ENCODE peak calls at places on chromosomes 6 and 20, in nine cellular contexts. M is H1, X is breast epithelium, U is GM12892, W is HepG2, J is stomach, L is SK-N-SH, G is prostate gland, A is GM23338. Z is an unnamed sample.

GRCh38 chr6:160505970-160506369 is 157.8 kb downstream of the SLC22A3 start:
- DNase-seq in M (no peak), X (no peak), U (no peak), W (no peak), J (no peak), L (no peak), G (no peak), A (no peak), Z (no peak)

GRCh38 chr20:54212871-54213270 is 5.0 kb downstream of the PFDN4 start:
- DNase-seq in M (no peak), X (no peak), U (no peak), W (no peak), J (no peak), L (no peak), G (no peak), A (no peak), Z (no peak)

GRCh38 chr20:22382742-22383141 is 201.6 kb downstream of the FOXA2 start:
- DNase-seq in M (no peak), X (no peak), U (no peak), W (no peak), J (no peak), L (no peak), G (no peak), A (no peak), Z (no peak)

GRCh38 chr20:62220666-62221568 is 839 bp upstream of the HRH3 start:
- DNase-seq in M (peak), X (no peak), U (no peak), W (no peak), J (no peak), L (peak), G (no peak), A (peak), Z (no peak)

GRCh38 chr20:20174089-20174835 is 121.9 kb downstream of the CFAP61 start:
- DNase-seq in M (no peak), X (no peak), U (no peak), W (no peak), J (no peak), L (no peak), G (no peak), A (peak), Z (no peak)

GRCh38 chr6:100435299-100435698 is 29.4 kb downstream of the SIM1 start:
- DNase-seq in M (no peak), X (no peak), U (no peak), W (no peak), J (no peak), L (no peak), G (no peak), A (peak), Z (peak)

GRCh38 chr6:163723759-163724158 is 309.2 kb downstream of the QKI start:
- DNase-seq in M (no peak), X (no peak), U (no peak), W (no peak), J (no peak), L (no peak), G (no peak), A (no peak), Z (no peak)

GRCh38 chr6:88662653-88663174 is 300.7 kb downstream of the RNGTT start:
- DNase-seq in M (no peak), X (no peak), U (no peak), W (no peak), J (no peak), L (no peak), G (no peak), A (no peak), Z (no peak)

GRCh38 chr20:51339721-51340450 is 202.6 kb downstream of the NFATC2 start:
- DNase-seq in M (no peak), X (no peak), U (no peak), W (no peak), J (no peak), L (no peak), G (no peak), A (no peak), Z (no peak)

GRCh38 chr6:134663800-134664535 is 285.9 kb downstream of the ALDH8A1 start:
- DNase-seq in M (no peak), X (no peak), U (no peak), W (no peak), J (no peak), L (no peak), G (no peak), A (no peak), Z (no peak)

GRCh38 chr20:34997171-34997570 is 41.5 kb downstream of the MYH7B start:
- DNase-seq in M (no peak), X (no peak), U (no peak), W (no peak), J (peak), L (no peak), G (no peak), A (peak), Z (no peak)

GRCh38 chr6:11771473-11772048 is 7.0 kb downstream of the ADTRP start:
- DNase-seq in M (no peak), X (no peak), U (no peak), W (no peak), J (no peak), L (no peak), G (no peak), A (no peak), Z (no peak)

GRCh38 chr20:64044484-64045247 is 4.8 kb downstream of the SOX18 start:
- DNase-seq in M (no peak), X (no peak), U (no peak), W (no peak), J (no peak), L (no peak), G (no peak), A (no peak), Z (no peak)

GRCh38 chr6:36666726-36667591 is 11.6 kb upstream of the CDKN1A start:
- DNase-seq in M (peak), X (peak), U (peak), W (peak), J (peak), L (peak), G (peak), A (peak), Z (no peak)

GRCh38 chr20:37394543-37395410 is 48.8 kb downstream of the SRC start:
- DNase-seq in M (no peak), X (peak), U (no peak), W (no peak), J (no peak), L (peak), G (no peak), A (no peak), Z (no peak)

GRCh38 chr6:168994966-168995365 is 258.7 kb downstream of the THBS2 start:
- DNase-seq in M (no peak), X (no peak), U (no peak), W (no peak), J (no peak), L (no peak), G (no peak), A (no peak), Z (no peak)

GRCh38 chr6:129708496-129709216 is 1.3 kb downstream of the ARHGAP18 start:
- DNase-seq in M (no peak), X (no peak), U (no peak), W (no peak), J (no peak), L (no peak), G (no peak), A (no peak), Z (no peak)

GRCh38 chr6:75934643-75935472 is 137.6 kb downstream of the IMPG1 start:
- DNase-seq in M (peak), X (no peak), U (peak), W (peak), J (no peak), L (peak), G (peak), A (peak), Z (no peak)

GRCh38 chr6:3456794-3457709 is at the start of gene SLC22A23:
- DNase-seq in M (peak), X (peak), U (peak), W (peak), J (peak), L (peak), G (peak), A (peak), Z (no peak)

GRCh38 chr20:51385941-51386530 is 156.5 kb downstream of the NFATC2 start:
- DNase-seq in M (no peak), X (no peak), U (no peak), W (peak), J (no peak), L (peak), G (no peak), A (peak), Z (no peak)

GRCh38 chr20:57899554-57899953 is 189.7 kb upstream of the PMEPA1 start:
- DNase-seq in M (no peak), X (no peak), U (no peak), W (no peak), J (no peak), L (no peak), G (no peak), A (no peak), Z (no peak)

GRCh38 chr20:10478205-10478604 is 43.1 kb downstream of the SLX4IP start:
- DNase-seq in M (no peak), X (no peak), U (no peak), W (no peak), J (no peak), L (no peak), G (no peak), A (no peak), Z (no peak)

GRCh38 chr6:104957301-104958177 is 632 bp downstream of the LIN28B start:
- DNase-seq in M (peak), X (no peak), U (no peak), W (peak), J (no peak), L (no peak), G (no peak), A (peak), Z (no peak)

GRCh38 chr6:107409942-107410341 is 49.4 kb downstream of the PDSS2 start:
- DNase-seq in M (no peak), X (no peak), U (no peak), W (no peak), J (no peak), L (no peak), G (no peak), A (peak), Z (no peak)

GRCh38 chr20:20360464-20360863 is 7.4 kb upstream of the INSM1 start:
- DNase-seq in M (no peak), X (no peak), U (peak), W (peak), J (peak), L (peak), G (peak), A (peak), Z (no peak)

GRCh38 chr6:252775-253526 is 39.3 kb upstream of the DUSP22 start:
- DNase-seq in M (no peak), X (no peak), U (no peak), W (no peak), J (no peak), L (no peak), G (no peak), A (no peak), Z (no peak)

GRCh38 chr6:167568407-167569024 is 243.6 kb downstream of the TTLL2 start:
- DNase-seq in M (no peak), X (peak), U (no peak), W (no peak), J (no peak), L (no peak), G (no peak), A (no peak), Z (peak)

GRCh38 chr6:152309648-152310047 is 327.5 kb downstream of the SYNE1 start:
- DNase-seq in M (no peak), X (no peak), U (no peak), W (no peak), J (peak), L (no peak), G (no peak), A (peak), Z (no peak)

GRCh38 chr6:137148291-137149076 is 25.0 kb downstream of the IL22RA2 start:
- DNase-seq in M (no peak), X (no peak), U (no peak), W (peak), J (no peak), L (no peak), G (no peak), A (no peak), Z (no peak)

GRCh38 chr6:133447924-133448323 is 206.8 kb downstream of the EYA4 start:
- DNase-seq in M (no peak), X (no peak), U (no peak), W (no peak), J (no peak), L (no peak), G (no peak), A (no peak), Z (no peak)

GRCh38 chr6:147161974-147162495 is 42.2 kb upstream of the STXBP5 start:
- DNase-seq in M (no peak), X (no peak), U (no peak), W (no peak), J (no peak), L (no peak), G (no peak), A (no peak), Z (no peak)

GRCh38 chr20:48823960-48824497 is 3.8 kb downstream of the PREX1 start:
- DNase-seq in M (no peak), X (no peak), U (peak), W (no peak), J (no peak), L (no peak), G (no peak), A (no peak), Z (no peak)

GRCh38 chr6:47103931-47104330 is 61.8 kb upstream of the ADGRF1 start:
- DNase-seq in M (no peak), X (no peak), U (no peak), W (no peak), J (peak), L (no peak), G (peak), A (no peak), Z (no peak)

GRCh38 chr6:117605169-117605826 is 3.0 kb upstream of the GOPC start:
- DNase-seq in M (no peak), X (no peak), U (no peak), W (peak), J (peak), L (peak), G (peak), A (peak), Z (no peak)

GRCh38 chr20:38873050-38873581 is 53.1 kb upstream of the FAM83D start:
- DNase-seq in M (no peak), X (no peak), U (peak), W (no peak), J (no peak), L (no peak), G (no peak), A (no peak), Z (no peak)

GRCh38 chr20:49203746-49204145 is 15.5 kb upstream of the DDX27 start:
- DNase-seq in M (no peak), X (no peak), U (no peak), W (no peak), J (no peak), L (no peak), G (no peak), A (no peak), Z (no peak)

GRCh38 chr6:170522565-170523183 is 30.4 kb downstream of the PSMB1 start:
- DNase-seq in M (no peak), X (no peak), U (no peak), W (no peak), J (no peak), L (peak), G (no peak), A (peak), Z (no peak)

GRCh38 chr6:137933696-137934095 is 66.6 kb downstream of the TNFAIP3 start:
- DNase-seq in M (no peak), X (peak), U (no peak), W (no peak), J (no peak), L (no peak), G (no peak), A (no peak), Z (no peak)

GRCh38 chr6:125904871-125905270 is 51.7 kb upstream of the HINT3 start:
- DNase-seq in M (no peak), X (no peak), U (no peak), W (no peak), J (no peak), L (no peak), G (no peak), A (no peak), Z (no peak)

DNA sequence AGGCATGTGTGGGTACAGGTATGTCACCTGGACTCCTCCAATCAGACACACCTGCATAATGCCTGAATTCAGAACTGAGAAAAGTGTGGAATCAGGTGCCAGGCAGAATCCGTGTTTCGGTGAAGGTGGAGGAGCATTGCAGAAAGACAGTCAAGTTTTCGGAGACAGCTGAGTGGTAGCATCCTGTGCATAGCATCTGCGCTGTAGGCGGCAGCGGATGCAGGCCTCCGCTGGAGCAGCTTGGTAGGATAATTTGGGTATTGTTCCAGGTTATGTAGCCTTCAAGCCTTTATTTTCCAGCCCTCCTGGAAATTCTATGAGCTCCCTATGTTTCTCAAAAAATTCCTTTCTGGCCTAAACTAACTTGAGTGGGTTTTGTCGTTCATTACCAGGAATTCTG is 15.5 kb upstream of the ARMC2 start:
- DNase-seq in M (no peak), X (no peak), U (no peak), W (no peak), J (no peak), L (no peak), G (no peak), A (no peak), Z (no peak)
- TF ChIP-seq POLR2AphosphoS5 in M (no peak), X (no peak), U (no peak), W (no peak), J (no peak), L (no peak), G (no peak), A (no peak), Z (no peak)

DNA sequence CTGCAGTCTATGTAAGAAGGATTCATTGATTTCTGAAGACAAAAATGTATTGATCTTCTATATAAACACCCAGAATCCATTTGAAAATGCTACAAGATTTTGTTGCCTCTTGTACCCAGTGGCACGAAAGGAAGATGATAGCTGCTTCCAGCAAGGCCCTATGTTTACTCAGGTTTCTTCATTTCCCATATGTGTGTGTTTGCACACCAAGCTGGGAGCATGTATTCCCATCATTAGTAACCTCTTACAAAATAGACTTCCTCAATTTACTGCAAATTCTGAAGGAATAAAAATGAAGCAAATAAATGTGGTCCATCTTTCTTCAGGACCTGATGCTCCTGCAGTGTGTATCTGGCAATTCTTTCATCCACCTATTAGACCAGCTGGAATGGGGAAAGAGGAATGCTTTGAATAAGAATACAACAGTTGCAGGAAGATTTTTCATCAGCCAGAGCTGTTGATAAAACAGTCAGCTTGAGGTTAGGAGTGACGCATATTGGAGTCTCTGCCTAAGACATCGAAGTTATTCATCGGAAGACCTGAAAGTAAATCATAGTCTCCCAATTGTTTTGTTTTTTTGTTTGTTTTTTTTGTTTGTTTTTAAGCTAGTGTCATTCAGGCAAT is 132.3 kb downstream of the PDE7B start:
- DNase-seq in M (no peak), X (no peak), U (no peak), W (no peak), J (no peak), L (no peak), G (no peak), A (no peak), Z (no peak)
- TF ChIP-seq POLR2AphosphoS5 in M (no peak), X (no peak), U (no peak), W (no peak), J (no peak), L (no peak), G (no peak), A (no peak), Z (no peak)

GRCh38 chr6:26330835-26331808 is 33.9 kb upstream of the BTN3A2 start:
- DNase-seq in M (peak), X (no peak), U (no peak), W (peak), J (no peak), L (peak), G (no peak), A (peak), Z (no peak)
- TF ChIP-seq POLR2AphosphoS5 in M (no peak), X (no peak), U (no peak), W (no peak), J (no peak), L (no peak), G (no peak), A (no peak), Z (no peak)

DNA sequence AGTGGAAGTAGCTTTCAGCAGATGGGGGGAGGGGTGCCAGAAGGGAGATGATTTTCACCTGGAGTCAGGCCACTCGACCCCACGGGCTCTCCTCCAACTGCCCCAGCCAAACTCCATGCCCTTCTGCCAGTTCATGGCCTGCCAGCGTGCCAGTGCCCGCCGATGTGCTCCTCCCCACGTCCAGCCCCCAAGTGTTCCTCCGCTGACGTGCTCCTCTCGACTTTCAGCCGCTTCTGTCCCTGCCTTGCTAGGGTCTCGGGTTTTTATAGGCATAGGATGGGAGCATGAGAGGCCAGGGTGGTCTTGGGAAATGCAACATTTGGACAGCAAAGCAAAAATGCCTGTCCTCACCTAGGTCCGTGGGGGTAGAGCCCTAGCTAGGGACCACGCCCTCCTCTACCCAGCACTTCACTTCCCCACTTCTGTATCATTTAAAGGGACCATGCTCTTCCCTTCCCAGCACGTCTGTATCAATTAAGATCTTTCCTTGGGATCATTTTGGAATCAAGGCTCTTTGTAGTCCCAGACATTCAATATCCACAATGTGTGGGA is 54.4 kb downstream of the PRND start:
- DNase-seq in M (peak), X (no peak), U (no peak), W (no peak), J (no peak), L (no peak), G (no peak), A (no peak), Z (no peak)
- TF ChIP-seq POLR2AphosphoS5 in M (no peak), X (no peak), U (no peak), W (no peak), J (no peak), L (no peak), G (no peak), A (no peak), Z (no peak)

GRCh38 chr6:83047065-83047754 is 18.4 kb downstream of the UBE3D start:
- DNase-seq in M (peak), X (no peak), U (no peak), W (peak), J (no peak), L (no peak), G (no peak), A (peak), Z (no peak)
- TF ChIP-seq POLR2AphosphoS5 in M (no peak), X (no peak), U (no peak), W (no peak), J (no peak), L (no peak), G (no peak), A (no peak), Z (no peak)

Z was measured in esophagus muscularis mucosa.